ENCODE peak calls at places on chromosomes 6 and 20, in nine cellular contexts. One of them, this sample, is unnamed.

GRCh38 chr6:31086788-31087440 is 25.5 kb downstream of the C6orf15 start:
- DNase-seq in GM10248: no peak
- DNase-seq in prostate gland: no peak
- DNase-seq in activated CD4-positive, alpha-beta T cell treated with anti-CD3 and anti-CD28 coated beads for 4 hours: no peak
- DNase-seq in amygdala: no peak
- DNase-seq in T-helper 17 cell: no peak
- DNase-seq in choroid plexus epithelial cell: peak; percentile 69
- DNase-seq in activated T-cell treated with anti-CD3 and anti-CD28 coated beads, Interleukin-2, amount 50 U/mL, for 4 hours: no peak
- DNase-seq in transverse colon: no peak
- DNase-seq in this sample: no peak

GRCh38 chr20:58268421-58268821 is 40.0 kb upstream of the ANKRD60 start:
- DNase-seq in GM10248: no peak
- DNase-seq in prostate gland: no peak
- DNase-seq in activated CD4-positive, alpha-beta T cell treated with anti-CD3 and anti-CD28 coated beads for 4 hours: no peak
- DNase-seq in amygdala: no peak
- DNase-seq in T-helper 17 cell: no peak
- DNase-seq in choroid plexus epithelial cell: no peak
- DNase-seq in activated T-cell treated with anti-CD3 and anti-CD28 coated beads, Interleukin-2, amount 50 U/mL, for 4 hours: no peak
- DNase-seq in transverse colon: peak; percentile 34
- DNase-seq in this sample: no peak

GRCh38 chr20:13274311-13274965 is 53.4 kb downstream of the ISM1 start:
- DNase-seq in GM10248: no peak
- DNase-seq in prostate gland: no peak
- DNase-seq in activated CD4-positive, alpha-beta T cell treated with anti-CD3 and anti-CD28 coated beads for 4 hours: no peak
- DNase-seq in amygdala: no peak
- DNase-seq in T-helper 17 cell: no peak
- DNase-seq in choroid plexus epithelial cell: no peak
- DNase-seq in activated T-cell treated with anti-CD3 and anti-CD28 coated beads, Interleukin-2, amount 50 U/mL, for 4 hours: no peak
- DNase-seq in transverse colon: no peak
- DNase-seq in this sample: no peak

GRCh38 chr20:36717657-36718056 is 28.2 kb downstream of the NDRG3 start:
- DNase-seq in GM10248: no peak
- DNase-seq in prostate gland: no peak
- DNase-seq in activated CD4-positive, alpha-beta T cell treated with anti-CD3 and anti-CD28 coated beads for 4 hours: no peak
- DNase-seq in amygdala: no peak
- DNase-seq in T-helper 17 cell: no peak
- DNase-seq in choroid plexus epithelial cell: peak; percentile 10
- DNase-seq in activated T-cell treated with anti-CD3 and anti-CD28 coated beads, Interleukin-2, amount 50 U/mL, for 4 hours: no peak
- DNase-seq in transverse colon: peak; percentile 8
- DNase-seq in this sample: no peak

GRCh38 chr6:51093899-51094665 is 275.4 kb downstream of the TFAP2B start:
- DNase-seq in GM10248: no peak
- DNase-seq in prostate gland: no peak
- DNase-seq in activated CD4-positive, alpha-beta T cell treated with anti-CD3 and anti-CD28 coated beads for 4 hours: no peak
- DNase-seq in amygdala: no peak
- DNase-seq in T-helper 17 cell: no peak
- DNase-seq in choroid plexus epithelial cell: no peak
- DNase-seq in activated T-cell treated with anti-CD3 and anti-CD28 coated beads, Interleukin-2, amount 50 U/mL, for 4 hours: no peak
- DNase-seq in transverse colon: no peak
- DNase-seq in this sample: no peak

GRCh38 chr20:47674686-47675085 is 110.6 kb downstream of the SULF2 start:
- DNase-seq in GM10248: no peak
- DNase-seq in prostate gland: no peak
- DNase-seq in activated CD4-positive, alpha-beta T cell treated with anti-CD3 and anti-CD28 coated beads for 4 hours: no peak
- DNase-seq in amygdala: no peak
- DNase-seq in T-helper 17 cell: no peak
- DNase-seq in choroid plexus epithelial cell: no peak
- DNase-seq in activated T-cell treated with anti-CD3 and anti-CD28 coated beads, Interleukin-2, amount 50 U/mL, for 4 hours: no peak
- DNase-seq in transverse colon: no peak
- DNase-seq in this sample: no peak

GRCh38 chr6:72724545-72724944 is 102.7 kb downstream of the KCNQ5 start:
- DNase-seq in GM10248: peak; percentile 34
- DNase-seq in prostate gland: no peak
- DNase-seq in activated CD4-positive, alpha-beta T cell treated with anti-CD3 and anti-CD28 coated beads for 4 hours: no peak
- DNase-seq in amygdala: no peak
- DNase-seq in T-helper 17 cell: no peak
- DNase-seq in choroid plexus epithelial cell: no peak
- DNase-seq in activated T-cell treated with anti-CD3 and anti-CD28 coated beads, Interleukin-2, amount 50 U/mL, for 4 hours: no peak
- DNase-seq in transverse colon: no peak
- DNase-seq in this sample: no peak

GRCh38 chr6:82608777-82609176 is 245.2 kb downstream of the TPBG start:
- DNase-seq in GM10248: no peak
- DNase-seq in prostate gland: no peak
- DNase-seq in activated CD4-positive, alpha-beta T cell treated with anti-CD3 and anti-CD28 coated beads for 4 hours: no peak
- DNase-seq in amygdala: no peak
- DNase-seq in T-helper 17 cell: no peak
- DNase-seq in choroid plexus epithelial cell: no peak
- DNase-seq in activated T-cell treated with anti-CD3 and anti-CD28 coated beads, Interleukin-2, amount 50 U/mL, for 4 hours: no peak
- DNase-seq in transverse colon: no peak
- DNase-seq in this sample: no peak

GRCh38 chr6:109513571-109514071 is 30.6 kb upstream of the ZBTB24 start:
- DNase-seq in GM10248: no peak
- DNase-seq in prostate gland: no peak
- DNase-seq in activated CD4-positive, alpha-beta T cell treated with anti-CD3 and anti-CD28 coated beads for 4 hours: no peak
- DNase-seq in amygdala: no peak
- DNase-seq in T-helper 17 cell: no peak
- DNase-seq in choroid plexus epithelial cell: peak; percentile 80
- DNase-seq in activated T-cell treated with anti-CD3 and anti-CD28 coated beads, Interleukin-2, amount 50 U/mL, for 4 hours: no peak
- DNase-seq in transverse colon: no peak
- DNase-seq in this sample: no peak

GRCh38 chr20:48294942-48295341 is 509.7 kb upstream of the SULF2 start:
- DNase-seq in GM10248: no peak
- DNase-seq in prostate gland: no peak
- DNase-seq in activated CD4-positive, alpha-beta T cell treated with anti-CD3 and anti-CD28 coated beads for 4 hours: no peak
- DNase-seq in amygdala: no peak
- DNase-seq in T-helper 17 cell: no peak
- DNase-seq in choroid plexus epithelial cell: no peak
- DNase-seq in activated T-cell treated with anti-CD3 and anti-CD28 coated beads, Interleukin-2, amount 50 U/mL, for 4 hours: no peak
- DNase-seq in transverse colon: no peak
- DNase-seq in this sample: no peak

GRCh38 chr6:35081426-35081851 is 59.7 kb downstream of the TCP11 start:
- DNase-seq in GM10248: no peak
- DNase-seq in prostate gland: no peak
- DNase-seq in activated CD4-positive, alpha-beta T cell treated with anti-CD3 and anti-CD28 coated beads for 4 hours: no peak
- DNase-seq in amygdala: no peak
- DNase-seq in T-helper 17 cell: no peak
- DNase-seq in choroid plexus epithelial cell: peak; percentile 80
- DNase-seq in activated T-cell treated with anti-CD3 and anti-CD28 coated beads, Interleukin-2, amount 50 U/mL, for 4 hours: no peak
- DNase-seq in transverse colon: peak; percentile 10
- DNase-seq in this sample: peak; percentile 73